ENCODE peak calls at places on chromosomes 16 and 17, in nine cellular contexts. K, Z, X, A, T, E, Y, J and N are unnamed samples.

GRCh38 chr16:88357306-88358032 is 25.3 kb upstream of the ZNF469 start:
- DNase-seq in T (no peak), A (no peak), Z (no peak), X (no peak), K (no peak), E (no peak), Y (no peak), J (peak), N (no peak)

GRCh38 chr17:16437083-16437482 is 21.7 kb downstream of the TRPV2 start:
- DNase-seq in Z (no peak), T (no peak), X (no peak), J (no peak), E (no peak), Y (no peak), K (no peak), A (no peak), N (no peak)

GRCh38 chr17:39753514-39754160 is 15.9 kb downstream of the GRB7 start:
- DNase-seq in A (peak), X (peak), E (peak), T (peak), Z (peak), Y (no peak), K (peak), J (no peak), N (no peak)

GRCh38 chr16:18969050-18969854 is 14.5 kb upstream of the TMC7 start:
- DNase-seq in A (peak), E (peak), X (peak), K (peak), Z (peak), J (peak), Y (peak), T (peak), N (peak)

GRCh38 chr16:4508806-4509205 is 29.8 kb downstream of the CDIP1 start:
- DNase-seq in T (no peak), Z (no peak), E (no peak), Y (no peak), J (no peak), A (no peak), X (no peak), K (no peak), N (no peak)

GRCh38 chr16:1518626-1519135 is 14.8 kb upstream of the TMEM204 start:
- DNase-seq in K (no peak), A (no peak), T (no peak), Y (no peak), E (no peak), Z (no peak), X (no peak), J (no peak), N (no peak)

GRCh38 chr16:14302031-14302398 is 230.9 kb downstream of the MRTFB start:
- DNase-seq in Y (peak), J (peak), T (peak), K (peak), E (peak), X (peak), A (peak), Z (peak), N (no peak)

GRCh38 chr16:65406933-65407332 is 285.1 kb upstream of the CDH11 start:
- DNase-seq in A (no peak), T (no peak), K (no peak), E (no peak), Y (peak), X (no peak), J (no peak), Z (no peak), N (no peak)

GRCh38 chr17:69477900-69478266 is 63.4 kb downstream of the MAP2K6 start:
- DNase-seq in T (no peak), Y (no peak), X (no peak), Z (no peak), A (no peak), J (no peak), K (no peak), E (no peak), N (no peak)

GRCh38 chr16:27270389-27270788 is 1.8 kb upstream of the NSMCE1 start:
- DNase-seq in X (no peak), J (no peak), Y (no peak), K (no peak), E (no peak), A (no peak), T (no peak), Z (no peak), N (no peak)

GRCh38 chr16:27275394-27275793 is 6.8 kb upstream of the NSMCE1 start:
- DNase-seq in T (no peak), E (no peak), J (no peak), Y (no peak), Z (no peak), X (no peak), A (no peak), K (no peak), N (no peak)

GRCh38 chr16:27273330-27273669 is 4.7 kb upstream of the NSMCE1 start:
- DNase-seq in Y (no peak), E (no peak), A (no peak), J (no peak), Z (no peak), X (no peak), T (no peak), K (no peak), N (no peak)

GRCh38 chr16:27272076-27272475 is 3.5 kb upstream of the NSMCE1 start:
- DNase-seq in E (no peak), T (no peak), J (no peak), Y (no peak), X (no peak), Z (no peak), A (no peak), K (no peak), N (no peak)

DNA sequence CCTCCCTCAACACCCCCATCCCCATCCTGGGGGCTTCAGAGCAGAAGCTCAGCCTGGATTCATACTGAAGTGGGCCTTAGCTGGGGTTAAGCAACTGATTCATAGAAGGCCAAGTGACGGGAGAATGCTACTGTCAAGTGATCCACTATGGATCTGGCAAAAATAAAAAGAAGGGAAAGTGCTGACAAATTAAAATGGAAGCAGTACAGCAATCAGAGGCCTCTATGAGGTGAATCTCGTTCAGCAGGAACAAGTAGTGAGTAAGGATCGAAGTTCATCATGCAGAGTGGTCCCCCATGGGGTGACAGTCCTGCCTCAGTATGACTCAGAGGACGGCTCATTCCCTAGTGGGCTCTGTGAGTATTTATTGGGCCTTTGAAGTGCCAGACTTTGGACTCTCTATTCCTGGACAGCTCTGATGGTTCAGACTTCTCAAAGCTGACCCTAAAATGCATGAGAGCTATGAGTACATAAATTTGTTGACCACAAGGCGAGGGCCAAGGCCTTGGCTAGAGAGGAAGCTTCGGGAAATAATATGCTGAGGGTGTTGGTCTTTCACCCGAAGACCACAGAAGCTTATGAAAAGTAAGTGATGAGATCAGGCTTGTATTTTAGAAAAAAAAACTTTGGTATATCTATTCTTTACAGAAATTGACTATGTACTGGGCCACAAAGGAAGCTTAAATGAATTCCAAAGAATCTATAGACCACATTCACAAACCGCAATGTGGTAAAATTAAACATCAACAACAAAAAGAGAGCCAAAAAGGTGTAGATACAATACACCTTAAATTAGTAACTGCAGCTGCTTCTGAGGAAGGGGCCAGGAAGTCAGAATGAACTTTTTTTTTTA is 5.3 kb upstream of the NSMCE1 start:
- DNase-seq in Y (no peak), T (no peak), X (no peak), J (no peak), Z (peak), K (no peak), A (no peak), E (no peak), N (no peak)
- TF ChIP-seq CTCF in Y (no peak), T (no peak), X (no peak), J (no peak), Z (no peak), K (no peak), A (no peak), E (no peak), N (no peak)

GRCh38 chr16:11405331-11406176 is 60.3 kb downstream of the RMI2 start:
- DNase-seq in T (peak), A (peak), Z (peak), E (peak), J (peak), X (no peak), K (peak), Y (peak), N (peak)
- TF ChIP-seq CTCF in T (peak), A (no peak), Z (peak), E (peak), J (peak), X (peak), K (peak), Y (peak), N (peak)

DNA sequence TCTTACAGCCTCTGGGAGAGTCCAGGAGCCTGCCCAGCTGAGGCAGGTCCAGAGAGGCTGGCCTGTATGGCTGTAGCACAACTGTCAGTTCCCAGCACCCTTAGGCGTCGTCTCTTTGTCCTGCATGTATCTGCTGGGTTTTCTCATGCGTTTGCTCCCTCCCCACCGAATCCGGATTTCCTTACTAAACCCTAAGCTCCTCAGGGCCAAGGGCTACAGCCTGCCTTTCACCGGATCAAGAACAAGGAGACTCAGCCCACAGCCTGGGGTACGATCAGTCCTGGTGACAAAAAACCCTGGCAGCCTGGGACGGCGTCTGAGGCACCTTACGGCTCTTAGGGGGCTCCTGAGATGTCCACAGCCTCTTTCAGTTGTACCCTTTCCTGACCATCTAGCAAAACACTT is 12.1 kb downstream of the HIC1 start:
- DNase-seq in Y (no peak), E (no peak), J (no peak), Z (no peak), X (no peak), K (no peak), A (no peak), T (no peak), N (no peak)
- TF ChIP-seq CTCF in Y (no peak), E (no peak), J (no peak), Z (no peak), X (no peak), K (no peak), A (no peak), T (no peak), N (no peak)

GRCh38 chr16:73025111-73025505 is 22.8 kb downstream of the ZFHX3 start:
- DNase-seq in Z (no peak), J (no peak), Y (peak), T (no peak), K (no peak), A (no peak), E (no peak), X (peak), N (no peak)
- TF ChIP-seq CTCF in Z (no peak), J (no peak), Y (no peak), T (no peak), K (no peak), A (no peak), E (no peak), X (no peak), N (no peak)